ENCODE peak calls at places on chromosomes 7 and 10, in five cellular contexts. One of them, this sample, is unnamed.

GRCh38 chr10:71085689-71086438 is 126.5 kb upstream of the UNC5B start:
- DNase-seq in endothelial cell of umbilical vein: no peak
- DNase-seq in HS-27A: no peak
- DNase-seq in NCI-H2029 treated with DMSO at 0.1 percent for 48 hours: no peak
- DNase-seq in right atrium auricular region: peak
- DNase-seq in this sample: peak

GRCh38 chr10:63466168-63466935 is 575 bp upstream of the JMJD1C start:
- DNase-seq in right atrium auricular region: peak
- DNase-seq in NCI-H2029 treated with DMSO at 0.1 percent for 48 hours: no peak
- DNase-seq in HS-27A: no peak
- DNase-seq in endothelial cell of umbilical vein: peak
- DNase-seq in this sample: peak

GRCh38 chr7:39407139-39407538 is 159.1 kb upstream of the YAE1 start:
- DNase-seq in NCI-H2029 treated with DMSO at 0.1 percent for 48 hours: no peak
- DNase-seq in endothelial cell of umbilical vein: no peak
- DNase-seq in HS-27A: no peak
- DNase-seq in right atrium auricular region: no peak
- DNase-seq in this sample: no peak

GRCh38 chr7:117769085-117769484 is 104.2 kb downstream of the CTTNBP2 start:
- DNase-seq in HS-27A: no peak
- DNase-seq in endothelial cell of umbilical vein: no peak
- DNase-seq in right atrium auricular region: no peak
- DNase-seq in NCI-H2029 treated with DMSO at 0.1 percent for 48 hours: no peak
- DNase-seq in this sample: no peak

GRCh38 chr10:133258818-133259602 is 17.7 kb downstream of the ADAM8 start:
- DNase-seq in NCI-H2029 treated with DMSO at 0.1 percent for 48 hours: no peak
- DNase-seq in HS-27A: peak
- DNase-seq in endothelial cell of umbilical vein: peak
- DNase-seq in right atrium auricular region: peak
- DNase-seq in this sample: no peak

GRCh38 chr10:53088956-53089355 is 316.4 kb upstream of the MBL2 start:
- DNase-seq in endothelial cell of umbilical vein: no peak
- DNase-seq in right atrium auricular region: no peak
- DNase-seq in NCI-H2029 treated with DMSO at 0.1 percent for 48 hours: no peak
- DNase-seq in HS-27A: no peak
- DNase-seq in this sample: no peak

GRCh38 chr10:30645340-30645827 is 15.8 kb upstream of the LYZL2 start:
- DNase-seq in NCI-H2029 treated with DMSO at 0.1 percent for 48 hours: no peak
- DNase-seq in endothelial cell of umbilical vein: peak
- DNase-seq in HS-27A: no peak
- DNase-seq in right atrium auricular region: peak
- DNase-seq in this sample: peak

GRCh38 chr10:4623757-4624420 is 202.1 kb upstream of the AKR1E2 start:
- DNase-seq in endothelial cell of umbilical vein: no peak
- DNase-seq in HS-27A: no peak
- DNase-seq in right atrium auricular region: no peak
- DNase-seq in NCI-H2029 treated with DMSO at 0.1 percent for 48 hours: no peak
- DNase-seq in this sample: no peak

GRCh38 chr7:23972057-23972456 is 262.0 kb downstream of the STK31 start:
- DNase-seq in HS-27A: no peak
- DNase-seq in endothelial cell of umbilical vein: no peak
- DNase-seq in right atrium auricular region: no peak
- DNase-seq in NCI-H2029 treated with DMSO at 0.1 percent for 48 hours: no peak
- DNase-seq in this sample: no peak

GRCh38 chr7:140810830-140811556 is 113.7 kb downstream of the BRAF start:
- DNase-seq in NCI-H2029 treated with DMSO at 0.1 percent for 48 hours: peak
- DNase-seq in right atrium auricular region: no peak
- DNase-seq in HS-27A: peak
- DNase-seq in endothelial cell of umbilical vein: peak
- DNase-seq in this sample: peak

GRCh38 chr7:21367081-21367480 is 60.8 kb upstream of the SP4 start:
- DNase-seq in NCI-H2029 treated with DMSO at 0.1 percent for 48 hours: peak
- DNase-seq in right atrium auricular region: no peak
- DNase-seq in HS-27A: no peak
- DNase-seq in endothelial cell of umbilical vein: peak
- DNase-seq in this sample: no peak

GRCh38 chr10:3820255-3820654 is 35.2 kb upstream of the KLF6 start:
- DNase-seq in HS-27A: peak
- DNase-seq in endothelial cell of umbilical vein: no peak
- DNase-seq in right atrium auricular region: no peak
- DNase-seq in NCI-H2029 treated with DMSO at 0.1 percent for 48 hours: no peak
- DNase-seq in this sample: no peak

GRCh38 chr10:20891338-20891714 is 5.8 kb downstream of the NEBL start:
- DNase-seq in NCI-H2029 treated with DMSO at 0.1 percent for 48 hours: no peak
- DNase-seq in endothelial cell of umbilical vein: no peak
- DNase-seq in HS-27A: peak
- DNase-seq in right atrium auricular region: no peak
- DNase-seq in this sample: peak

GRCh38 chr7:102993532-102994029 is 80.8 kb downstream of the LRRC17 start:
- DNase-seq in endothelial cell of umbilical vein: no peak
- DNase-seq in NCI-H2029 treated with DMSO at 0.1 percent for 48 hours: no peak
- DNase-seq in HS-27A: no peak
- DNase-seq in right atrium auricular region: no peak
- DNase-seq in this sample: no peak

GRCh38 chr7:47513741-47514241 is 68.1 kb downstream of the TNS3 start:
- DNase-seq in NCI-H2029 treated with DMSO at 0.1 percent for 48 hours: no peak
- DNase-seq in right atrium auricular region: no peak
- DNase-seq in HS-27A: no peak
- DNase-seq in endothelial cell of umbilical vein: no peak
- DNase-seq in this sample: no peak

GRCh38 chr7:135681758-135682157 is 19.4 kb downstream of the STMP1 start:
- DNase-seq in endothelial cell of umbilical vein: no peak
- DNase-seq in right atrium auricular region: no peak
- DNase-seq in HS-27A: no peak
- DNase-seq in NCI-H2029 treated with DMSO at 0.1 percent for 48 hours: no peak
- DNase-seq in this sample: no peak

GRCh38 chr10:10160821-10161312 is 856.8 kb upstream of the CELF2 start:
- DNase-seq in NCI-H2029 treated with DMSO at 0.1 percent for 48 hours: no peak
- DNase-seq in HS-27A: no peak
- DNase-seq in endothelial cell of umbilical vein: no peak
- DNase-seq in right atrium auricular region: no peak
- DNase-seq in this sample: no peak

GRCh38 chr10:50242777-50243176 is 8.5 kb downstream of the ASAH2 start:
- DNase-seq in NCI-H2029 treated with DMSO at 0.1 percent for 48 hours: no peak
- DNase-seq in HS-27A: no peak
- DNase-seq in endothelial cell of umbilical vein: no peak
- DNase-seq in right atrium auricular region: no peak
- DNase-seq in this sample: no peak

This sample was measured in mesendoderm.